ENCODE peak calls at places on chromosomes 6 and 20, in ten cellular contexts. One of them, this sample, is unnamed.

GRCh38 chr6:134519456-134519855 is 201.5 kb upstream of the SGK1 start:
- DNase-seq in mesothelial cell of epicardium: no peak
- DNase-seq in HCT116: no peak
- DNase-seq in neural progenitor cell: no peak
- DNase-seq in heart left ventricle: peak; percentile 45
- DNase-seq in MCF 10A: no peak
- DNase-seq in HFFc6: no peak
- DNase-seq in GM10248: peak; percentile 18
- DNase-seq in right atrium auricular region: no peak
- DNase-seq in IMR-90: peak; percentile 51
- DNase-seq in this sample: no peak

GRCh38 chr6:127051571-127052260 is 66.8 kb upstream of the RSPO3 start:
- DNase-seq in mesothelial cell of epicardium: no peak
- DNase-seq in heart left ventricle: no peak
- DNase-seq in GM10248: no peak
- DNase-seq in HCT116: no peak
- DNase-seq in IMR-90: peak; percentile 43
- DNase-seq in MCF 10A: no peak
- DNase-seq in neural progenitor cell: no peak
- DNase-seq in HFFc6: peak; percentile 87
- DNase-seq in right atrium auricular region: no peak
- DNase-seq in this sample: no peak

GRCh38 chr6:129494586-129494985 is 215.4 kb downstream of the ARHGAP18 start:
- DNase-seq in IMR-90: no peak
- DNase-seq in right atrium auricular region: no peak
- DNase-seq in MCF 10A: no peak
- DNase-seq in mesothelial cell of epicardium: no peak
- DNase-seq in HFFc6: no peak
- DNase-seq in HCT116: no peak
- DNase-seq in neural progenitor cell: no peak
- DNase-seq in heart left ventricle: no peak
- DNase-seq in GM10248: no peak
- DNase-seq in this sample: no peak

GRCh38 chr6:2841264-2842138 is at the start of gene SERPINB1:
- DNase-seq in neural progenitor cell: peak; percentile 93
- DNase-seq in IMR-90: peak; percentile 97
- DNase-seq in GM10248: peak; percentile 81
- DNase-seq in MCF 10A: peak; percentile 93
- DNase-seq in mesothelial cell of epicardium: peak; percentile 64
- DNase-seq in heart left ventricle: peak; percentile 93
- DNase-seq in HCT116: peak; percentile 81
- DNase-seq in right atrium auricular region: peak; percentile 96
- DNase-seq in HFFc6: peak; percentile 91
- DNase-seq in this sample: peak; percentile 71

GRCh38 chr20:2386516-2387179 is 5.9 kb downstream of the TGM6 start:
- DNase-seq in IMR-90: peak; percentile 38
- DNase-seq in GM10248: no peak
- DNase-seq in neural progenitor cell: no peak
- DNase-seq in MCF 10A: peak; percentile 62
- DNase-seq in mesothelial cell of epicardium: no peak
- DNase-seq in HFFc6: peak; percentile 88
- DNase-seq in heart left ventricle: no peak
- DNase-seq in right atrium auricular region: no peak
- DNase-seq in HCT116: no peak
- DNase-seq in this sample: no peak

GRCh38 chr6:93059911-93060310 is 359.4 kb downstream of the EPHA7 start:
- DNase-seq in MCF 10A: no peak
- DNase-seq in neural progenitor cell: no peak
- DNase-seq in right atrium auricular region: no peak
- DNase-seq in GM10248: no peak
- DNase-seq in IMR-90: no peak
- DNase-seq in heart left ventricle: no peak
- DNase-seq in HCT116: no peak
- DNase-seq in HFFc6: no peak
- DNase-seq in mesothelial cell of epicardium: no peak
- DNase-seq in this sample: no peak

GRCh38 chr6:31558631-31559500 is 11.5 kb downstream of the NFKBIL1 start:
- DNase-seq in right atrium auricular region: no peak
- DNase-seq in GM10248: peak; percentile 80
- DNase-seq in heart left ventricle: no peak
- DNase-seq in HFFc6: peak; percentile 4
- DNase-seq in MCF 10A: peak; percentile 52
- DNase-seq in IMR-90: no peak
- DNase-seq in mesothelial cell of epicardium: no peak
- DNase-seq in neural progenitor cell: no peak
- DNase-seq in HCT116: no peak
- DNase-seq in this sample: no peak

GRCh38 chr6:38434051-38434450 is 205.7 kb downstream of the BTBD9 start:
- DNase-seq in heart left ventricle: no peak
- DNase-seq in right atrium auricular region: no peak
- DNase-seq in HFFc6: no peak
- DNase-seq in GM10248: no peak
- DNase-seq in neural progenitor cell: no peak
- DNase-seq in HCT116: no peak
- DNase-seq in mesothelial cell of epicardium: no peak
- DNase-seq in IMR-90: no peak
- DNase-seq in MCF 10A: no peak
- DNase-seq in this sample: no peak

GRCh38 chr6:43714311-43715055 is 26.9 kb upstream of the MRPS18A start:
- DNase-seq in HFFc6: no peak
- DNase-seq in MCF 10A: no peak
- DNase-seq in IMR-90: peak; percentile 59
- DNase-seq in HCT116: no peak
- DNase-seq in right atrium auricular region: no peak
- DNase-seq in heart left ventricle: no peak
- DNase-seq in mesothelial cell of epicardium: no peak
- DNase-seq in neural progenitor cell: peak; percentile 32
- DNase-seq in GM10248: no peak
- DNase-seq in this sample: no peak

GRCh38 chr20:53103124-53103523 is 131.0 kb downstream of the TSHZ2 start:
- DNase-seq in HFFc6: no peak
- DNase-seq in neural progenitor cell: no peak
- DNase-seq in mesothelial cell of epicardium: no peak
- DNase-seq in right atrium auricular region: no peak
- DNase-seq in HCT116: no peak
- DNase-seq in MCF 10A: no peak
- DNase-seq in heart left ventricle: no peak
- DNase-seq in IMR-90: no peak
- DNase-seq in GM10248: no peak
- DNase-seq in this sample: no peak

GRCh38 chr20:3798908-3799248 is 2.8 kb downstream of the CDC25B start:
- DNase-seq in MCF 10A: no peak
- DNase-seq in HFFc6: no peak
- DNase-seq in GM10248: no peak
- DNase-seq in heart left ventricle: no peak
- DNase-seq in mesothelial cell of epicardium: no peak
- DNase-seq in IMR-90: no peak
- DNase-seq in neural progenitor cell: no peak
- DNase-seq in HCT116: no peak
- DNase-seq in right atrium auricular region: no peak
- DNase-seq in this sample: no peak

GRCh38 chr6:106847116-106847515 is 127.4 kb downstream of the CD24 start:
- DNase-seq in neural progenitor cell: no peak
- DNase-seq in HCT116: no peak
- DNase-seq in heart left ventricle: no peak
- DNase-seq in MCF 10A: no peak
- DNase-seq in IMR-90: no peak
- DNase-seq in GM10248: peak; percentile 49
- DNase-seq in right atrium auricular region: no peak
- DNase-seq in mesothelial cell of epicardium: no peak
- DNase-seq in HFFc6: no peak
- DNase-seq in this sample: no peak

GRCh38 chr6:111738156-111738555 is 132.5 kb upstream of the TRAF3IP2 start:
- DNase-seq in GM10248: no peak
- DNase-seq in heart left ventricle: no peak
- DNase-seq in HFFc6: no peak
- DNase-seq in right atrium auricular region: no peak
- DNase-seq in neural progenitor cell: no peak
- DNase-seq in IMR-90: no peak
- DNase-seq in MCF 10A: no peak
- DNase-seq in mesothelial cell of epicardium: no peak
- DNase-seq in HCT116: no peak
- DNase-seq in this sample: no peak

GRCh38 chr6:90222008-90222407 is 74.6 kb downstream of the BACH2 start:
- DNase-seq in HCT116: no peak
- DNase-seq in GM10248: no peak
- DNase-seq in HFFc6: no peak
- DNase-seq in mesothelial cell of epicardium: no peak
- DNase-seq in MCF 10A: no peak
- DNase-seq in heart left ventricle: no peak
- DNase-seq in neural progenitor cell: no peak
- DNase-seq in right atrium auricular region: no peak
- DNase-seq in IMR-90: no peak
- DNase-seq in this sample: no peak

GRCh38 chr6:90220273-90220672 is 76.4 kb downstream of the BACH2 start:
- DNase-seq in heart left ventricle: no peak
- DNase-seq in neural progenitor cell: no peak
- DNase-seq in IMR-90: no peak
- DNase-seq in GM10248: no peak
- DNase-seq in right atrium auricular region: no peak
- DNase-seq in HCT116: no peak
- DNase-seq in mesothelial cell of epicardium: no peak
- DNase-seq in MCF 10A: no peak
- DNase-seq in HFFc6: no peak
- DNase-seq in this sample: no peak

GRCh38 chr6:90221403-90221802 is 75.2 kb downstream of the BACH2 start:
- DNase-seq in HCT116: no peak
- DNase-seq in neural progenitor cell: peak; percentile 12
- DNase-seq in right atrium auricular region: no peak
- DNase-seq in MCF 10A: no peak
- DNase-seq in IMR-90: no peak
- DNase-seq in heart left ventricle: no peak
- DNase-seq in HFFc6: no peak
- DNase-seq in GM10248: no peak
- DNase-seq in mesothelial cell of epicardium: no peak
- DNase-seq in this sample: no peak

GRCh38 chr6:90219168-90219985 is 77.3 kb downstream of the BACH2 start:
- DNase-seq in heart left ventricle: peak; percentile 54
- DNase-seq in HFFc6: peak; percentile 29
- DNase-seq in IMR-90: peak; percentile 90
- DNase-seq in neural progenitor cell: peak; percentile 43
- DNase-seq in MCF 10A: peak; percentile 5
- DNase-seq in mesothelial cell of epicardium: no peak
- DNase-seq in HCT116: no peak
- DNase-seq in GM10248: no peak
- DNase-seq in right atrium auricular region: no peak
- DNase-seq in this sample: peak; percentile 54

GRCh38 chr6:90222724-90223198 is 73.9 kb downstream of the BACH2 start:
- DNase-seq in GM10248: no peak
- DNase-seq in IMR-90: peak; percentile 65
- DNase-seq in neural progenitor cell: no peak
- DNase-seq in MCF 10A: peak; percentile 48
- DNase-seq in right atrium auricular region: no peak
- DNase-seq in mesothelial cell of epicardium: no peak
- DNase-seq in HFFc6: no peak
- DNase-seq in heart left ventricle: no peak
- DNase-seq in HCT116: peak; percentile 96
- DNase-seq in this sample: no peak
- TF ChIP-seq CTCF in GM10248: no peak
- TF ChIP-seq CTCF in IMR-90: no peak
- TF ChIP-seq CTCF in neural progenitor cell: no peak
- TF ChIP-seq CTCF in MCF 10A: no peak
- TF ChIP-seq CTCF in right atrium auricular region: no peak
- TF ChIP-seq CTCF in mesothelial cell of epicardium: no peak
- TF ChIP-seq CTCF in HFFc6: no peak
- TF ChIP-seq CTCF in heart left ventricle: no peak
- TF ChIP-seq CTCF in HCT116: no peak
- TF ChIP-seq CTCF in this sample: no peak

GRCh38 chr6:145028144-145028818 is 707.0 kb downstream of the EPM2A start:
- DNase-seq in neural progenitor cell: peak; percentile 59
- DNase-seq in heart left ventricle: no peak
- DNase-seq in mesothelial cell of epicardium: no peak
- DNase-seq in IMR-90: peak; percentile 33
- DNase-seq in HFFc6: peak; percentile 44
- DNase-seq in MCF 10A: peak; percentile 60
- DNase-seq in right atrium auricular region: no peak
- DNase-seq in HCT116: peak; percentile 71
- DNase-seq in GM10248: peak; percentile 31
- DNase-seq in this sample: no peak
- TF ChIP-seq CTCF in neural progenitor cell: peak; percentile 66
- TF ChIP-seq CTCF in heart left ventricle: peak; percentile 40
- TF ChIP-seq CTCF in mesothelial cell of epicardium: no peak
- TF ChIP-seq CTCF in IMR-90: peak; percentile 52
- TF ChIP-seq CTCF in HFFc6: peak; percentile 81
- TF ChIP-seq CTCF in MCF 10A: peak; percentile 23
- TF ChIP-seq CTCF in right atrium auricular region: peak; percentile 51
- TF ChIP-seq CTCF in HCT116: peak; percentile 52
- TF ChIP-seq CTCF in GM10248: peak; percentile 52
- TF ChIP-seq CTCF in this sample: peak; percentile 53

DNA sequence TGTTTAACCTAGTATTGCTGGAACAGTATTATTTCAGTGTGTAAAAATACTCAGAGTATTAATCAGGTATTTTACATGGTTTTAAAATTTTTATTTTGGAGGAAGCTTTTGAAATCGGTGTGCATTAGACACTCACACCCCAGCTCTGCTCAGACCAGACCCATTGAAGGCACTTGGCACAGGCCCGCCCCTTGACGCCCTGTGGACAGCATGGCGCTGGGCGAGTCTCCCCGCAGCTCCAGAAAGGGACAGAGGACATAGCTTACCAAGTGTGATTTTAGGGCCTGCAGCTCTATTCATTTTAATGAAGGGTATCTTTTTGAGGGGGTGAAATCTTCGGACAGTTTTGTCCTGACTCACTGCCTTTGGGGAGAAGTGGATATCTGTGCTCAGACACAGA is 164.5 kb downstream of the CDH4 start:
- DNase-seq in MCF 10A: no peak
- DNase-seq in mesothelial cell of epicardium: no peak
- DNase-seq in HFFc6: no peak
- DNase-seq in right atrium auricular region: no peak
- DNase-seq in IMR-90: no peak
- DNase-seq in neural progenitor cell: no peak
- DNase-seq in heart left ventricle: no peak
- DNase-seq in GM10248: no peak
- DNase-seq in HCT116: no peak
- DNase-seq in this sample: no peak
- TF ChIP-seq CTCF in MCF 10A: no peak
- TF ChIP-seq CTCF in mesothelial cell of epicardium: no peak
- TF ChIP-seq CTCF in HFFc6: no peak
- TF ChIP-seq CTCF in right atrium auricular region: no peak
- TF ChIP-seq CTCF in IMR-90: no peak
- TF ChIP-seq CTCF in neural progenitor cell: no peak
- TF ChIP-seq CTCF in heart left ventricle: no peak
- TF ChIP-seq CTCF in GM10248: no peak
- TF ChIP-seq CTCF in HCT116: no peak
- TF ChIP-seq CTCF in this sample: no peak

DNA sequence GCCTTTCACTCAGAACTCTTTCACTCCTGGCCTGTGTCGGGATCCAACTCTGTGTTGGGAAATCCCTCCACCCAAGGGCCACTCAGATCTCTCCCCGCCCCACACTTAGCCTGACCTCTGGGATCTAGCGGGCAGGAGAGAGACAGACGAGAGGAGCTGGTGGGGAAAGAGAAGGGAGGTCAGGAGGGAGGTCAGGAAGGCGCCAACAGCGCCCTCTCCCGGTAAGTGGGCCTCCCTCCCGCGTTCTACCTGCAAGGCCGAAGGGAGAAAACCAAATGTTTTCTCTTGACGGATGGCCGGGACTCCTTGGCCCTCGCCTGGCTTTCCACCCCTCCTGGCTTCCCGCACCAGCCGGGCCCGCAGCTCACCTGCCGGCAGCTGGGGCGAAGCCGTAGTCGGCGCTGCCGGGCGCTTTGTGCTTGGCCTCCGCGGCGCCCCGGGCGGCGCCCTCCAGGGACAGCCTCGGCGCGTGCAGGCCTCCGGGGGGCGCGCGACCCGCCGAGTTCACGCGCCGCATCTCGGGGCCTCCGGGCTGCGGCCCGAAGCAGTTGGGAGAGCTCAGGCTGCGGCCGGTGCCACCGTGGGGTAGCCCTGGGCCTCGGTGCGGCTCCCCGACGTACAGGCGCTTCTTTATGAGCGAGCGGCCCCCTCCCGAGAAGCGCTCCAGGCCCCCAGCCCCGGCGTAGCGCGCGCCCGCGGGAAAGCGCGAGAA is 38.2 kb downstream of the C6orf132 start:
- DNase-seq in right atrium auricular region: peak; percentile 76
- DNase-seq in HFFc6: no peak
- DNase-seq in heart left ventricle: peak; percentile 67
- DNase-seq in HCT116: no peak
- DNase-seq in GM10248: peak; percentile 90
- DNase-seq in IMR-90: no peak
- DNase-seq in mesothelial cell of epicardium: peak; percentile 33
- DNase-seq in MCF 10A: no peak
- DNase-seq in neural progenitor cell: peak; percentile 87
- DNase-seq in this sample: no peak
- TF ChIP-seq CTCF in right atrium auricular region: peak; percentile 87
- TF ChIP-seq CTCF in HFFc6: peak; percentile 70
- TF ChIP-seq CTCF in heart left ventricle: peak; percentile 89
- TF ChIP-seq CTCF in HCT116: peak; percentile 25
- TF ChIP-seq CTCF in GM10248: peak; percentile 82
- TF ChIP-seq CTCF in IMR-90: no peak
- TF ChIP-seq CTCF in mesothelial cell of epicardium: peak; percentile 45
- TF ChIP-seq CTCF in MCF 10A: no peak
- TF ChIP-seq CTCF in neural progenitor cell: peak; percentile 85
- TF ChIP-seq CTCF in this sample: peak; percentile 65